ENCODE peak calls at places on chromosomes 6 and 20, in seven cellular contexts. One of them, this sample, is unnamed. For H3K9me3, the result is how much of the 10 kb centered on the place peaks cover.

GRCh38 chr6:69719602-69720193 is 77.1 kb downstream of the LMBRD1 start:
- DNase-seq in tibial nerve: no peak
- DNase-seq in CD8-positive, alpha-beta T cell: no peak
- DNase-seq in right atrium auricular region: no peak
- DNase-seq in CD8-positive, alpha-beta memory T cell: no peak
- DNase-seq in A549: peak
- DNase-seq in right lobe of liver: no peak
- DNase-seq in this sample: peak

GRCh38 chr6:73377225-73377624 is 7.5 kb upstream of the OOEP start:
- DNase-seq in right lobe of liver: no peak
- DNase-seq in CD8-positive, alpha-beta memory T cell: no peak
- DNase-seq in right atrium auricular region: no peak
- DNase-seq in tibial nerve: no peak
- DNase-seq in CD8-positive, alpha-beta T cell: no peak
- DNase-seq in A549: no peak
- DNase-seq in this sample: no peak

GRCh38 chr20:24979036-24979960 is 13.3 kb downstream of the APMAP start:
- DNase-seq in CD8-positive, alpha-beta T cell: no peak
- DNase-seq in tibial nerve: no peak
- DNase-seq in A549: no peak
- DNase-seq in right lobe of liver: no peak
- DNase-seq in right atrium auricular region: peak
- DNase-seq in CD8-positive, alpha-beta memory T cell: no peak
- DNase-seq in this sample: no peak

GRCh38 chr20:7352165-7352564 is 584.7 kb downstream of the BMP2 start:
- DNase-seq in CD8-positive, alpha-beta memory T cell: no peak
- DNase-seq in right atrium auricular region: no peak
- DNase-seq in tibial nerve: no peak
- DNase-seq in A549: no peak
- DNase-seq in CD8-positive, alpha-beta T cell: no peak
- DNase-seq in right lobe of liver: no peak
- DNase-seq in this sample: no peak

GRCh38 chr6:42017021-42017643 is 33.2 kb upstream of the TAF8 start:
- DNase-seq in A549: no peak
- DNase-seq in right atrium auricular region: no peak
- DNase-seq in tibial nerve: no peak
- DNase-seq in right lobe of liver: no peak
- DNase-seq in CD8-positive, alpha-beta T cell: peak
- DNase-seq in CD8-positive, alpha-beta memory T cell: no peak
- DNase-seq in this sample: no peak

GRCh38 chr6:143139239-143139784 is 78.6 kb downstream of the AIG1 start:
- DNase-seq in A549: no peak
- DNase-seq in CD8-positive, alpha-beta memory T cell: no peak
- DNase-seq in tibial nerve: no peak
- DNase-seq in right atrium auricular region: no peak
- DNase-seq in CD8-positive, alpha-beta T cell: no peak
- DNase-seq in right lobe of liver: no peak
- DNase-seq in this sample: no peak

GRCh38 chr20:13995841-13996240 is 525 bp downstream of the MACROD2 start:
- DNase-seq in right lobe of liver: peak
- DNase-seq in CD8-positive, alpha-beta memory T cell: no peak
- DNase-seq in CD8-positive, alpha-beta T cell: no peak
- DNase-seq in tibial nerve: no peak
- DNase-seq in A549: peak
- DNase-seq in right atrium auricular region: no peak
- DNase-seq in this sample: peak

GRCh38 chr6:105545947-105546710 is 143.2 kb upstream of the PREP start:
- DNase-seq in tibial nerve: no peak
- DNase-seq in right lobe of liver: no peak
- DNase-seq in CD8-positive, alpha-beta T cell: no peak
- DNase-seq in CD8-positive, alpha-beta memory T cell: no peak
- DNase-seq in A549: peak
- DNase-seq in right atrium auricular region: no peak
- DNase-seq in this sample: no peak

GRCh38 chr20:24769878-24770627 is 179.0 kb upstream of the CST7 start:
- DNase-seq in A549: no peak
- DNase-seq in CD8-positive, alpha-beta T cell: no peak
- DNase-seq in right atrium auricular region: no peak
- DNase-seq in CD8-positive, alpha-beta memory T cell: no peak
- DNase-seq in tibial nerve: no peak
- DNase-seq in right lobe of liver: no peak
- DNase-seq in this sample: no peak

GRCh38 chr20:9744551-9744950 is 94.3 kb downstream of the PAK5 start:
- DNase-seq in right atrium auricular region: no peak
- DNase-seq in A549: no peak
- DNase-seq in right lobe of liver: no peak
- DNase-seq in CD8-positive, alpha-beta T cell: no peak
- DNase-seq in CD8-positive, alpha-beta memory T cell: no peak
- DNase-seq in tibial nerve: no peak
- DNase-seq in this sample: no peak

GRCh38 chr6:45253457-45253856 is 74.7 kb upstream of the RUNX2 start:
- DNase-seq in tibial nerve: no peak
- DNase-seq in CD8-positive, alpha-beta memory T cell: no peak
- DNase-seq in CD8-positive, alpha-beta T cell: no peak
- DNase-seq in right atrium auricular region: no peak
- DNase-seq in right lobe of liver: no peak
- DNase-seq in A549: no peak
- DNase-seq in this sample: no peak

GRCh38 chr6:88238901-88239300 is 72.8 kb upstream of the CNR1 start:
- DNase-seq in CD8-positive, alpha-beta T cell: no peak
- DNase-seq in right lobe of liver: no peak
- DNase-seq in tibial nerve: no peak
- DNase-seq in CD8-positive, alpha-beta memory T cell: no peak
- DNase-seq in A549: no peak
- DNase-seq in right atrium auricular region: no peak
- DNase-seq in this sample: no peak

GRCh38 chr20:12966468-12967085 is 42.2 kb upstream of the SPTLC3 start:
- DNase-seq in right lobe of liver: no peak
- DNase-seq in A549: peak
- DNase-seq in right atrium auricular region: no peak
- DNase-seq in CD8-positive, alpha-beta T cell: no peak
- DNase-seq in CD8-positive, alpha-beta memory T cell: peak
- DNase-seq in tibial nerve: no peak
- DNase-seq in this sample: no peak

GRCh38 chr6:89297695-89298351 is 17.3 kb downstream of the GABRR2 start:
- DNase-seq in right atrium auricular region: no peak
- DNase-seq in tibial nerve: no peak
- DNase-seq in CD8-positive, alpha-beta T cell: peak
- DNase-seq in right lobe of liver: no peak
- DNase-seq in A549: peak
- DNase-seq in CD8-positive, alpha-beta memory T cell: peak
- DNase-seq in this sample: peak

GRCh38 chr6:125952764-125953501 is 3.6 kb upstream of the HINT3 start:
- DNase-seq in A549: peak
- DNase-seq in CD8-positive, alpha-beta memory T cell: no peak
- DNase-seq in tibial nerve: no peak
- DNase-seq in CD8-positive, alpha-beta T cell: no peak
- DNase-seq in right atrium auricular region: no peak
- DNase-seq in right lobe of liver: no peak
- DNase-seq in this sample: peak

GRCh38 chr6:30325150-30325872 is 1.4 kb upstream of the TRIM39 start:
- DNase-seq in right atrium auricular region: no peak
- DNase-seq in right lobe of liver: peak
- DNase-seq in A549: peak
- DNase-seq in CD8-positive, alpha-beta memory T cell: no peak
- DNase-seq in tibial nerve: no peak
- DNase-seq in CD8-positive, alpha-beta T cell: peak
- DNase-seq in this sample: peak

GRCh38 chr6:39746795-39747194 is 21.6 kb upstream of the KIF6 start:
- DNase-seq in right lobe of liver: no peak
- DNase-seq in A549: no peak
- DNase-seq in CD8-positive, alpha-beta T cell: no peak
- DNase-seq in tibial nerve: no peak
- DNase-seq in CD8-positive, alpha-beta memory T cell: no peak
- DNase-seq in right atrium auricular region: no peak
- DNase-seq in this sample: no peak

GRCh38 chr6:5764401-5764955 is 242.2 kb downstream of the NRN1 start:
- DNase-seq in CD8-positive, alpha-beta memory T cell: no peak
- DNase-seq in right atrium auricular region: peak
- DNase-seq in right lobe of liver: no peak
- DNase-seq in tibial nerve: no peak
- DNase-seq in CD8-positive, alpha-beta T cell: no peak
- DNase-seq in A549: no peak
- DNase-seq in this sample: no peak

GRCh38 chr20:48066851-48067250 is 281.6 kb upstream of the SULF2 start:
- DNase-seq in A549: no peak
- DNase-seq in CD8-positive, alpha-beta memory T cell: no peak
- DNase-seq in right lobe of liver: no peak
- DNase-seq in right atrium auricular region: no peak
- DNase-seq in tibial nerve: no peak
- DNase-seq in CD8-positive, alpha-beta T cell: no peak
- DNase-seq in this sample: no peak

GRCh38 chr20:50577175-50578018 is 67.2 kb downstream of the PTPN1 start:
- DNase-seq in right lobe of liver: peak
- DNase-seq in A549: no peak
- DNase-seq in CD8-positive, alpha-beta T cell: no peak
- DNase-seq in tibial nerve: no peak
- DNase-seq in right atrium auricular region: no peak
- DNase-seq in CD8-positive, alpha-beta memory T cell: no peak
- DNase-seq in this sample: no peak

DNA sequence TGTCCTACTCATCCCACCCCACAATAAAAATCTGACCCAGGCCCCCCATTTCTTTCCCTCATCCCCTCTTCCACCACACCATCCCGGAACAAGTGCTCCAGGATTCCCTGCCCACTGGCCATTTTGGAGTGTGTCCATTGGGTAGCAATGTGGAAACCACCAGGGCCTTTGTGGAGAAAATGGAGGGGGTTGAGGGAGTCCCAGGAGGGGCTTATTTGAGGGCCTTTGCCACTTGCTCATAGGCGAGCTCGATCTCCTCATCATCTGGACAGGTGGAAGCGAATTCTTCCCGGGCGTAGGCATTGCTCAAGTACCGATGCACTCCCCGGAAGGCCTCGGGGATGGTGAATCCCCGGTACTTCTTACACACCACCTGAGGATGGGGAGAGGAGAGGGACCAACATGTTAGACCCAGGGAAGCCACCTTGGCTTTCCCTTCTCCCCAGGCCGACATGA is 1.6 kb upstream of the DDAH2 start:
- DNase-seq in right lobe of liver: no peak
- DNase-seq in CD8-positive, alpha-beta memory T cell: no peak
- DNase-seq in tibial nerve: no peak
- DNase-seq in A549: no peak
- DNase-seq in right atrium auricular region: no peak
- DNase-seq in CD8-positive, alpha-beta T cell: no peak
- DNase-seq in this sample: no peak
- H3K27ac ChIP-seq in right lobe of liver: peak
- H3K27ac ChIP-seq in CD8-positive, alpha-beta memory T cell: peak
- H3K27ac ChIP-seq in tibial nerve: peak
- H3K27ac ChIP-seq in A549: peak
- H3K27ac ChIP-seq in right atrium auricular region: peak
- H3K27ac ChIP-seq in CD8-positive, alpha-beta T cell: no peak
- H3K27ac ChIP-seq in this sample: peak

GRCh38 chr20:56175884-56176283 is 72.6 kb upstream of the MC3R start:
- DNase-seq in tibial nerve: no peak
- DNase-seq in CD8-positive, alpha-beta T cell: no peak
- DNase-seq in right atrium auricular region: no peak
- DNase-seq in A549: no peak
- DNase-seq in right lobe of liver: no peak
- DNase-seq in CD8-positive, alpha-beta memory T cell: no peak
- DNase-seq in this sample: no peak

GRCh38 chr20:56166781-56167465 is 81.6 kb upstream of the MC3R start:
- DNase-seq in right atrium auricular region: no peak
- DNase-seq in CD8-positive, alpha-beta memory T cell: no peak
- DNase-seq in A549: no peak
- DNase-seq in CD8-positive, alpha-beta T cell: no peak
- DNase-seq in tibial nerve: no peak
- DNase-seq in right lobe of liver: no peak
- DNase-seq in this sample: no peak

GRCh38 chr20:56174416-56174815 is 74.1 kb upstream of the MC3R start:
- DNase-seq in right lobe of liver: no peak
- DNase-seq in CD8-positive, alpha-beta memory T cell: no peak
- DNase-seq in tibial nerve: no peak
- DNase-seq in A549: no peak
- DNase-seq in CD8-positive, alpha-beta T cell: no peak
- DNase-seq in right atrium auricular region: no peak
- DNase-seq in this sample: no peak

GRCh38 chr20:56171087-56172012 is 77.2 kb upstream of the MC3R start:
- DNase-seq in right atrium auricular region: no peak
- DNase-seq in A549: peak
- DNase-seq in tibial nerve: no peak
- DNase-seq in CD8-positive, alpha-beta T cell: no peak
- DNase-seq in right lobe of liver: no peak
- DNase-seq in CD8-positive, alpha-beta memory T cell: no peak
- DNase-seq in this sample: no peak
- H3K9me3 ChIP-seq in right atrium auricular region: under half
- H3K9me3 ChIP-seq in A549: under half
- H3K9me3 ChIP-seq in tibial nerve: under half
- H3K9me3 ChIP-seq in CD8-positive, alpha-beta T cell: under half
- H3K9me3 ChIP-seq in right lobe of liver: under half
- H3K9me3 ChIP-seq in CD8-positive, alpha-beta memory T cell: under half
- H3K9me3 ChIP-seq in this sample: under half

DNA sequence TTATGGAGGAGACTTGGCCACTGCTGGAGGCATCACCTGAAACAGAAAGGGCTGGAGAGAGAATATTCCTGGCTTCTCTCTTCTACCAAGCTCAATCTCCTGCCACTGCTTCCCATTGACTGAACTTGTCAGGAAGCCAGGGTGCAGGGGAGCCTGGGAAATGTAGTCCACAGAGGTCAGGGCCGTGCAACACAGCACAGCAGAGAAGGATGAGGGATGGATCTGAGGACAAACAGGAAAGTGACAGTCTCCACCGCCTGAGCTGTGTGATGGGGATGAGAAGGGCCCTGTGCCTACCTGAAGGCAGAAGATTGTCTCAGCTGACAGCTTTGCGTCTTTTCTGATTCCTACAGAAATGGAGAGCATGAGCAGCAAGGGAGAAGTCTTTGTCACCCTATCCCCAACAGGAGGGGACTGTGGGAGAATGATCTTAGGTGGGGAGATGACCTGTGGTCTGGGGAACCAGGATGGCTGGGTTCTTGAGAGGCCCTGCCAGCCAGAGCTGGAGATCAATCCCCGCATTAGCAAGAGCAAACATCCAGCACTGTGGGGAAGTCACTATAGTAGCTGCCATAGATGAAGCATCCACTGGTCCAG is 114.2 kb downstream of the SNX5 start:
- DNase-seq in right atrium auricular region: no peak
- DNase-seq in CD8-positive, alpha-beta T cell: no peak
- DNase-seq in right lobe of liver: peak
- DNase-seq in tibial nerve: no peak
- DNase-seq in CD8-positive, alpha-beta memory T cell: no peak
- DNase-seq in A549: peak
- DNase-seq in this sample: peak
- H3K27ac ChIP-seq in right atrium auricular region: no peak
- H3K27ac ChIP-seq in CD8-positive, alpha-beta T cell: no peak
- H3K27ac ChIP-seq in right lobe of liver: no peak
- H3K27ac ChIP-seq in tibial nerve: no peak
- H3K27ac ChIP-seq in CD8-positive, alpha-beta memory T cell: no peak
- H3K27ac ChIP-seq in A549: no peak
- H3K27ac ChIP-seq in this sample: no peak

GRCh38 chr6:26640806-26641205 is 18.7 kb downstream of the ZNF322 start:
- DNase-seq in right lobe of liver: no peak
- DNase-seq in A549: no peak
- DNase-seq in CD8-positive, alpha-beta T cell: no peak
- DNase-seq in right atrium auricular region: no peak
- DNase-seq in CD8-positive, alpha-beta memory T cell: no peak
- DNase-seq in tibial nerve: no peak
- DNase-seq in this sample: no peak
- H3K9me3 ChIP-seq in right lobe of liver: under half
- H3K9me3 ChIP-seq in A549: half or more
- H3K9me3 ChIP-seq in CD8-positive, alpha-beta T cell: under half
- H3K9me3 ChIP-seq in right atrium auricular region: under half
- H3K9me3 ChIP-seq in CD8-positive, alpha-beta memory T cell: under half
- H3K9me3 ChIP-seq in tibial nerve: under half
- H3K9me3 ChIP-seq in this sample: under half

GRCh38 chr20:45436732-45437485 is 21.0 kb downstream of the PIGT start:
- DNase-seq in right atrium auricular region: peak
- DNase-seq in CD8-positive, alpha-beta T cell: peak
- DNase-seq in right lobe of liver: peak
- DNase-seq in CD8-positive, alpha-beta memory T cell: peak
- DNase-seq in tibial nerve: peak
- DNase-seq in A549: peak
- DNase-seq in this sample: peak
- H3K27ac ChIP-seq in right atrium auricular region: peak
- H3K27ac ChIP-seq in CD8-positive, alpha-beta T cell: no peak
- H3K27ac ChIP-seq in right lobe of liver: peak
- H3K27ac ChIP-seq in CD8-positive, alpha-beta memory T cell: no peak
- H3K27ac ChIP-seq in tibial nerve: peak
- H3K27ac ChIP-seq in A549: peak
- H3K27ac ChIP-seq in this sample: no peak

This sample was measured in WERI-Rb-1.